ENCODE peak calls at places on chromosome 9, in six cellular contexts. One of them, this sample, is unnamed.

GRCh38 chr9:135563039-135563476 is 1.5 kb downstream of the PAEP start:
- DNase-seq in cardiac fibroblast: no peak
- DNase-seq in HFF-Myc: no peak
- DNase-seq in AG04450: no peak
- DNase-seq in NCI-H2029 treated with DMSO at 0.1 percent for 48 hours: no peak
- DNase-seq in amniotic stem cell: no peak
- DNase-seq in this sample: no peak

GRCh38 chr9:107422189-107422802 is 67.3 kb downstream of the KLF4 start:
- DNase-seq in HFF-Myc: peak
- DNase-seq in amniotic stem cell: peak
- DNase-seq in NCI-H2029 treated with DMSO at 0.1 percent for 48 hours: peak
- DNase-seq in cardiac fibroblast: peak
- DNase-seq in AG04450: no peak
- DNase-seq in this sample: peak

GRCh38 chr9:69502671-69503301 is 169.4 kb downstream of the APBA1 start:
- DNase-seq in amniotic stem cell: no peak
- DNase-seq in AG04450: no peak
- DNase-seq in HFF-Myc: peak
- DNase-seq in cardiac fibroblast: peak
- DNase-seq in NCI-H2029 treated with DMSO at 0.1 percent for 48 hours: no peak
- DNase-seq in this sample: no peak

GRCh38 chr9:3847377-3847776 is 321.6 kb upstream of the RFX3 start:
- DNase-seq in amniotic stem cell: no peak
- DNase-seq in AG04450: no peak
- DNase-seq in cardiac fibroblast: no peak
- DNase-seq in HFF-Myc: no peak
- DNase-seq in NCI-H2029 treated with DMSO at 0.1 percent for 48 hours: no peak
- DNase-seq in this sample: no peak

GRCh38 chr9:131744171-131744714 is 4.4 kb upstream of the RAPGEF1 start:
- DNase-seq in HFF-Myc: no peak
- DNase-seq in amniotic stem cell: no peak
- DNase-seq in NCI-H2029 treated with DMSO at 0.1 percent for 48 hours: peak
- DNase-seq in AG04450: no peak
- DNase-seq in cardiac fibroblast: no peak
- DNase-seq in this sample: no peak

GRCh38 chr9:114427644-114428043 is 39.9 kb upstream of the AKNA start:
- DNase-seq in NCI-H2029 treated with DMSO at 0.1 percent for 48 hours: no peak
- DNase-seq in cardiac fibroblast: no peak
- DNase-seq in HFF-Myc: no peak
- DNase-seq in amniotic stem cell: no peak
- DNase-seq in AG04450: no peak
- DNase-seq in this sample: no peak

GRCh38 chr9:115117999-115118470 is at the start of gene TNC:
- DNase-seq in NCI-H2029 treated with DMSO at 0.1 percent for 48 hours: no peak
- DNase-seq in HFF-Myc: peak
- DNase-seq in cardiac fibroblast: peak
- DNase-seq in amniotic stem cell: peak
- DNase-seq in AG04450: peak
- DNase-seq in this sample: no peak

GRCh38 chr9:90326219-90326618 is 316.4 kb downstream of the DIRAS2 start:
- DNase-seq in NCI-H2029 treated with DMSO at 0.1 percent for 48 hours: no peak
- DNase-seq in amniotic stem cell: no peak
- DNase-seq in HFF-Myc: no peak
- DNase-seq in cardiac fibroblast: peak
- DNase-seq in AG04450: no peak
- DNase-seq in this sample: no peak

GRCh38 chr9:136666364-136667216 is 3.9 kb downstream of the EGFL7 start:
- DNase-seq in NCI-H2029 treated with DMSO at 0.1 percent for 48 hours: no peak
- DNase-seq in HFF-Myc: no peak
- DNase-seq in cardiac fibroblast: no peak
- DNase-seq in amniotic stem cell: no peak
- DNase-seq in AG04450: no peak
- DNase-seq in this sample: no peak

GRCh38 chr9:135288054-135288453 is 191.5 kb upstream of the PPP1R26 start:
- DNase-seq in AG04450: no peak
- DNase-seq in cardiac fibroblast: no peak
- DNase-seq in amniotic stem cell: no peak
- DNase-seq in NCI-H2029 treated with DMSO at 0.1 percent for 48 hours: no peak
- DNase-seq in HFF-Myc: no peak
- DNase-seq in this sample: no peak

GRCh38 chr9:79707589-79707988 is 135.8 kb downstream of the TLE4 start:
- DNase-seq in NCI-H2029 treated with DMSO at 0.1 percent for 48 hours: no peak
- DNase-seq in cardiac fibroblast: no peak
- DNase-seq in amniotic stem cell: no peak
- DNase-seq in AG04450: no peak
- DNase-seq in HFF-Myc: no peak
- DNase-seq in this sample: no peak

GRCh38 chr9:94872921-94873511 is 146.5 kb downstream of the AOPEP start:
- DNase-seq in AG04450: no peak
- DNase-seq in NCI-H2029 treated with DMSO at 0.1 percent for 48 hours: peak
- DNase-seq in cardiac fibroblast: peak
- DNase-seq in HFF-Myc: no peak
- DNase-seq in amniotic stem cell: no peak
- DNase-seq in this sample: no peak

GRCh38 chr9:37410354-37410861 is 12.1 kb upstream of the GRHPR start:
- DNase-seq in NCI-H2029 treated with DMSO at 0.1 percent for 48 hours: no peak
- DNase-seq in HFF-Myc: no peak
- DNase-seq in amniotic stem cell: no peak
- DNase-seq in cardiac fibroblast: no peak
- DNase-seq in AG04450: no peak
- DNase-seq in this sample: no peak

GRCh38 chr9:30140415-30140814 is 2244.0 kb upstream of the ACO1 start:
- DNase-seq in cardiac fibroblast: no peak
- DNase-seq in NCI-H2029 treated with DMSO at 0.1 percent for 48 hours: no peak
- DNase-seq in AG04450: no peak
- DNase-seq in HFF-Myc: no peak
- DNase-seq in amniotic stem cell: no peak
- DNase-seq in this sample: no peak

GRCh38 chr9:31916591-31917223 is 467.7 kb upstream of the ACO1 start:
- DNase-seq in cardiac fibroblast: no peak
- DNase-seq in amniotic stem cell: no peak
- DNase-seq in AG04450: no peak
- DNase-seq in NCI-H2029 treated with DMSO at 0.1 percent for 48 hours: no peak
- DNase-seq in HFF-Myc: no peak
- DNase-seq in this sample: no peak